ENCODE peak calls at places on chromosomes 5 and 9, in five cellular contexts. W, F, P, Y and X are unnamed samples.

GRCh38 chr9:134881313-134881670 is 682 bp downstream of the FCN2 start:
- DNase-seq in Y (no peak), W (no peak), F (no peak), P (no peak), X (no peak)

GRCh38 chr9:127756233-127756632 is 21.1 kb upstream of the TOR2A start:
- DNase-seq in F (no peak), Y (no peak), W (no peak), P (no peak), X (no peak)

GRCh38 chr9:81871695-81872094 is 56.5 kb upstream of the SPATA31D4 start:
- DNase-seq in F (no peak), P (no peak), Y (no peak), W (no peak), X (peak)

GRCh38 chr9:7481570-7481969 is 318.0 kb downstream of the DMAC1 start:
- DNase-seq in W (no peak), F (no peak), P (no peak), Y (no peak), X (no peak)

GRCh38 chr9:127825319-127826051 is 22.8 kb downstream of the FPGS start:
- DNase-seq in W (peak), F (no peak), P (peak), Y (no peak), X (no peak)

GRCh38 chr9:97759611-97760288 is 62.6 kb upstream of the XPA start:
- DNase-seq in W (no peak), F (no peak), Y (no peak), P (no peak), X (no peak)

GRCh38 chr5:107619781-107620180 is 51.0 kb downstream of the EFNA5 start:
- DNase-seq in Y (no peak), F (no peak), P (no peak), W (no peak), X (no peak)

GRCh38 chr5:177234761-177235315 is 68.7 kb downstream of the RAB24 start:
- DNase-seq in Y (no peak), F (no peak), W (no peak), P (no peak), X (no peak)

GRCh38 chr5:23419115-23419514 is 88.3 kb upstream of the PRDM9 start:
- DNase-seq in W (no peak), P (no peak), Y (no peak), F (no peak), X (no peak)

GRCh38 chr5:23303836-23304235 is 203.6 kb upstream of the PRDM9 start:
- DNase-seq in P (no peak), W (no peak), Y (no peak), F (no peak), X (no peak)

GRCh38 chr9:114491430-114492003 is 13.8 kb downstream of the WHRN start:
- DNase-seq in W (no peak), P (no peak), Y (no peak), F (no peak), X (no peak)

GRCh38 chr5:181058321-181058720 is 18.3 kb downstream of the BTNL9 start:
- DNase-seq in Y (no peak), P (no peak), F (no peak), W (no peak), X (no peak)

GRCh38 chr5:94577466-94578245 is 40.7 kb downstream of the KIAA0825 start:
- DNase-seq in W (no peak), F (no peak), P (no peak), Y (peak), X (peak)

GRCh38 chr5:171675511-171675910 is 110.1 kb upstream of the SMIM23 start:
- DNase-seq in P (no peak), W (no peak), Y (no peak), F (no peak), X (no peak)

GRCh38 chr9:124964604-124965003 is 23.7 kb upstream of the GOLGA1 start:
- DNase-seq in W (no peak), Y (peak), P (no peak), F (no peak), X (no peak)

GRCh38 chr9:13992136-13992798 is 321.7 kb downstream of the NFIB start:
- DNase-seq in F (no peak), P (no peak), W (no peak), Y (peak), X (peak)

GRCh38 chr9:124414612-124415011 is 630 bp downstream of the PSMB7 start:
- DNase-seq in Y (no peak), P (no peak), F (no peak), W (no peak), X (no peak)

GRCh38 chr5:170393235-170393634 is 4.1 kb upstream of the KCNMB1 start:
- DNase-seq in Y (no peak), F (no peak), P (no peak), W (no peak), X (no peak)

GRCh38 chr9:129363216-129363873 is 185.3 kb upstream of the IER5L start:
- DNase-seq in W (no peak), Y (no peak), F (no peak), P (no peak), X (no peak)

GRCh38 chr9:96344458-96345180 is 38.9 kb downstream of the SLC35D2 start:
- DNase-seq in Y (no peak), F (no peak), W (no peak), P (peak), X (peak)

GRCh38 chr9:22028394-22028793 is 19.3 kb upstream of the CDKN2B start:
- DNase-seq in Y (no peak), W (no peak), P (no peak), F (no peak), X (no peak)

GRCh38 chr9:130825051-130825651 is 9.9 kb upstream of the ABL1 start:
- DNase-seq in W (no peak), F (no peak), Y (peak), P (no peak), X (peak)

GRCh38 chr9:131620764-131621520 is 75.6 kb downstream of the PRRT1B start:
- DNase-seq in W (no peak), Y (peak), F (no peak), P (no peak), X (no peak)

GRCh38 chr5:80747922-80748321 is 93.1 kb upstream of the DHFR start:
- DNase-seq in P (no peak), Y (no peak), F (no peak), W (no peak), X (no peak)

GRCh38 chr5:139561655-139562451 is 714 bp downstream of the UBE2D2 start:
- DNase-seq in W (peak), Y (peak), F (no peak), P (no peak), X (peak)

GRCh38 chr5:92092239-92092638 is 709.1 kb upstream of the ARRDC3 start:
- DNase-seq in Y (no peak), W (no peak), P (no peak), F (no peak), X (no peak)

GRCh38 chr9:127455299-127455992 is 4.1 kb downstream of the LRSAM1 start:
- DNase-seq in P (peak), W (peak), F (no peak), Y (peak), X (peak)

GRCh38 chr9:126417684-126418083 is 91.1 kb downstream of the MVB12B start:
- DNase-seq in Y (no peak), F (no peak), W (no peak), P (no peak), X (no peak)

GRCh38 chr5:178394074-178394473 is 161.5 kb upstream of the PHYKPL start:
- DNase-seq in W (peak), F (no peak), Y (no peak), P (no peak), X (peak)

GRCh38 chr5:96716716-96717115 is 54.5 kb downstream of the CAST start:
- DNase-seq in P (no peak), W (no peak), F (no peak), Y (no peak), X (no peak)

GRCh38 chr9:23229764-23230434 is 596.1 kb downstream of the ELAVL2 start:
- DNase-seq in P (no peak), F (no peak), Y (no peak), W (no peak), X (no peak)

GRCh38 chr5:13910227-13910626 is 34.3 kb downstream of the DNAH5 start:
- DNase-seq in P (no peak), F (no peak), Y (no peak), W (no peak), X (no peak)

GRCh38 chr5:143229896-143230675 is 173.4 kb downstream of the NR3C1 start:
- DNase-seq in F (peak), W (no peak), Y (peak), P (no peak), X (peak)

GRCh38 chr5:36417668-36418067 is 116.0 kb upstream of the RANBP3L start:
- DNase-seq in P (no peak), F (no peak), W (no peak), Y (no peak), X (no peak)

GRCh38 chr9:20985851-20986600 is 45.4 kb downstream of the HACD4 start:
- DNase-seq in P (no peak), W (no peak), F (no peak), Y (no peak), X (no peak)

GRCh38 chr9:134435527-134436355 is 109.5 kb downstream of the RXRA start:
- DNase-seq in P (no peak), W (no peak), F (no peak), Y (no peak), X (no peak)

GRCh38 chr5:65760504-65761275 is 38.7 kb downstream of the NLN start:
- DNase-seq in W (peak), P (peak), Y (peak), F (no peak), X (peak)

GRCh38 chr5:52898961-52899680 is 90.0 kb upstream of the ITGA2 start:
- DNase-seq in F (no peak), P (no peak), W (no peak), Y (no peak), X (peak)

GRCh38 chr9:87212563-87213154 is 265.4 kb upstream of the GAS1 start:
- DNase-seq in W (no peak), P (no peak), F (no peak), Y (no peak), X (peak)

GRCh38 chr9:37997636-37998374 is 71.2 kb downstream of the SHB start:
- DNase-seq in W (no peak), P (no peak), Y (no peak), F (no peak), X (no peak)